ENCODE peak calls at places on chromosomes 11 and 22, in five cellular contexts. One of them, this sample, is unnamed.

GRCh38 chr11:133906746-133907145 is 50.0 kb downstream of the IGSF9B start:
- DNase-seq in amniotic stem cell: no peak
- DNase-seq in NCI-H510A treated with DMSO at 0.1 percent for 48 hours: no peak
- DNase-seq in fibroblast of mammary gland: no peak
- DNase-seq in Kasumi-1: no peak
- DNase-seq in this sample: no peak

GRCh38 chr11:62554377-62554776 is 7.8 kb upstream of the AHNAK start:
- DNase-seq in fibroblast of mammary gland: no peak
- DNase-seq in NCI-H510A treated with DMSO at 0.1 percent for 48 hours: no peak
- DNase-seq in Kasumi-1: no peak
- DNase-seq in amniotic stem cell: no peak
- DNase-seq in this sample: no peak

GRCh38 chr11:6251120-6251733 is 8.4 kb upstream of the CCKBR start:
- DNase-seq in Kasumi-1: peak; percentile 52
- DNase-seq in amniotic stem cell: peak; percentile 25
- DNase-seq in fibroblast of mammary gland: peak; percentile 68
- DNase-seq in NCI-H510A treated with DMSO at 0.1 percent for 48 hours: peak; percentile 10
- DNase-seq in this sample: peak; percentile 44

GRCh38 chr11:63023851-63024648 is 8.4 kb upstream of the SLC22A8 start:
- DNase-seq in NCI-H510A treated with DMSO at 0.1 percent for 48 hours: peak; percentile 20
- DNase-seq in fibroblast of mammary gland: peak; percentile 61
- DNase-seq in amniotic stem cell: peak; percentile 42
- DNase-seq in Kasumi-1: peak; percentile 91
- DNase-seq in this sample: peak; percentile 44

GRCh38 chr22:25388866-25389540 is 169.6 kb downstream of the CRYBB2 start:
- DNase-seq in amniotic stem cell: no peak
- DNase-seq in Kasumi-1: peak; percentile 60
- DNase-seq in fibroblast of mammary gland: no peak
- DNase-seq in NCI-H510A treated with DMSO at 0.1 percent for 48 hours: no peak
- DNase-seq in this sample: no peak

GRCh38 chr11:74971424-74971823 is 17.3 kb upstream of the NEU3 start:
- DNase-seq in amniotic stem cell: no peak
- DNase-seq in fibroblast of mammary gland: no peak
- DNase-seq in NCI-H510A treated with DMSO at 0.1 percent for 48 hours: no peak
- DNase-seq in Kasumi-1: no peak
- DNase-seq in this sample: no peak

GRCh38 chr11:120840661-120841060 is 183.2 kb upstream of the TBCEL start:
- DNase-seq in fibroblast of mammary gland: no peak
- DNase-seq in NCI-H510A treated with DMSO at 0.1 percent for 48 hours: no peak
- DNase-seq in amniotic stem cell: no peak
- DNase-seq in Kasumi-1: no peak
- DNase-seq in this sample: no peak

GRCh38 chr11:67179892-67180490 is 60.9 kb downstream of the KDM2A start:
- DNase-seq in amniotic stem cell: no peak
- DNase-seq in Kasumi-1: no peak
- DNase-seq in NCI-H510A treated with DMSO at 0.1 percent for 48 hours: no peak
- DNase-seq in fibroblast of mammary gland: no peak
- DNase-seq in this sample: no peak

GRCh38 chr11:35234836-35235235 is 95.9 kb downstream of the CD44 start:
- DNase-seq in fibroblast of mammary gland: peak; percentile 67
- DNase-seq in amniotic stem cell: no peak
- DNase-seq in Kasumi-1: no peak
- DNase-seq in NCI-H510A treated with DMSO at 0.1 percent for 48 hours: no peak
- DNase-seq in this sample: no peak

GRCh38 chr11:33067294-33067693 is 27.9 kb downstream of the TCP11L1 start:
- DNase-seq in NCI-H510A treated with DMSO at 0.1 percent for 48 hours: no peak
- DNase-seq in Kasumi-1: no peak
- DNase-seq in amniotic stem cell: no peak
- DNase-seq in fibroblast of mammary gland: no peak
- DNase-seq in this sample: no peak

GRCh38 chr11:17558025-17558780 is 11.1 kb downstream of the OTOG start:
- DNase-seq in fibroblast of mammary gland: no peak
- DNase-seq in NCI-H510A treated with DMSO at 0.1 percent for 48 hours: no peak
- DNase-seq in Kasumi-1: no peak
- DNase-seq in amniotic stem cell: no peak
- DNase-seq in this sample: no peak

GRCh38 chr11:118914178-118914918 is 11.4 kb downstream of the BCL9L start:
- DNase-seq in amniotic stem cell: no peak
- DNase-seq in NCI-H510A treated with DMSO at 0.1 percent for 48 hours: no peak
- DNase-seq in fibroblast of mammary gland: no peak
- DNase-seq in Kasumi-1: no peak
- DNase-seq in this sample: no peak